ENCODE peak calls at places on chromosomes 1 and 21, in nine cellular contexts. T, V, S, G, H, Z, E, K and Q are unnamed samples.

GRCh38 chr1:69103705-69104385 is 463.9 kb upstream of the LRRC7 start:
- DNase-seq in T (no peak), V (no peak), S (no peak), G (no peak), H (no peak), Z (no peak), E (no peak), K (no peak), Q (no peak)

GRCh38 chr1:203327684-203328457 is 22.6 kb downstream of the BTG2 start:
- DNase-seq in T (peak; percentile 78), V (peak; percentile 49), S (no peak), G (no peak), H (peak; percentile 88), Z (no peak), E (peak; percentile 80), K (peak; percentile 48), Q (peak; percentile 45)

GRCh38 chr1:32501865-32502264 is 37.0 kb downstream of the ZBTB8B start:
- DNase-seq in T (no peak), V (no peak), S (no peak), G (no peak), H (no peak), Z (no peak), E (no peak), K (no peak), Q (no peak)

GRCh38 chr1:15849775-15850449 is 2.4 kb downstream of the SPEN start:
- DNase-seq in T (peak; percentile 59), V (peak; percentile 59), S (peak; percentile 56), G (no peak), H (peak; percentile 46), Z (no peak), E (peak; percentile 30), K (peak; percentile 46), Q (no peak)

GRCh38 chr1:179021873-179022272 is 3.8 kb upstream of the FAM20B start:
- DNase-seq in T (peak; percentile 82), V (peak; percentile 40), S (no peak), G (no peak), H (peak; percentile 24), Z (no peak), E (no peak), K (peak; percentile 73), Q (no peak)

GRCh38 chr21:43283136-43283924 is 114.5 kb downstream of the CRYAA start:
- DNase-seq in T (no peak), V (no peak), S (no peak), G (no peak), H (no peak), Z (no peak), E (no peak), K (peak; percentile 20), Q (no peak)

GRCh38 chr1:153422450-153423068 is 6.2 kb downstream of the S100A7A start:
- DNase-seq in T (no peak), V (peak; percentile 53), S (peak; percentile 66), G (peak; percentile 77), H (no peak), Z (peak; percentile 5), E (peak; percentile 77), K (peak; percentile 66), Q (peak; percentile 40)

GRCh38 chr1:208030320-208031091 is 119.6 kb upstream of the CD34 start:
- DNase-seq in T (no peak), V (peak; percentile 67), S (peak; percentile 48), G (no peak), H (no peak), Z (no peak), E (no peak), K (no peak), Q (no peak)

GRCh38 chr1:230232352-230232751 is 165.3 kb downstream of the GALNT2 start:
- DNase-seq in T (no peak), V (peak; percentile 35), S (no peak), G (no peak), H (no peak), Z (no peak), E (no peak), K (peak; percentile 68), Q (no peak)

GRCh38 chr21:29613877-29614276 is 315.2 kb downstream of the BACH1 start:
- DNase-seq in T (no peak), V (no peak), S (no peak), G (no peak), H (no peak), Z (no peak), E (no peak), K (no peak), Q (no peak)

GRCh38 chr1:43668956-43669355 is 19.0 kb downstream of the KDM4A start:
- DNase-seq in T (no peak), V (peak; percentile 9), S (no peak), G (no peak), H (no peak), Z (no peak), E (no peak), K (peak; percentile 42), Q (no peak)

GRCh38 chr1:42305639-42306038 is 29.4 kb downstream of the FOXJ3 start:
- DNase-seq in T (no peak), V (no peak), S (no peak), G (no peak), H (no peak), Z (no peak), E (no peak), K (peak; percentile 36), Q (no peak)

GRCh38 chr1:51170342-51170741 is 65.7 kb upstream of the RNF11 start:
- DNase-seq in T (no peak), V (no peak), S (no peak), G (no peak), H (no peak), Z (no peak), E (no peak), K (peak; percentile 63), Q (no peak)

GRCh38 chr1:248853668-248854375 is 5.1 kb downstream of the ZNF692 start:
- DNase-seq in T (no peak), V (no peak), S (no peak), G (no peak), H (no peak), Z (no peak), E (peak; percentile 35), K (no peak), Q (no peak)

GRCh38 chr1:218430802-218431201 is 85.7 kb downstream of the TGFB2 start:
- DNase-seq in T (no peak), V (no peak), S (no peak), G (no peak), H (no peak), Z (no peak), E (no peak), K (peak; percentile 44), Q (no peak)

GRCh38 chr1:169371400-169371799 is 3.4 kb downstream of the BLZF1 start:
- DNase-seq in T (no peak), V (no peak), S (no peak), G (no peak), H (no peak), Z (no peak), E (no peak), K (no peak), Q (no peak)

GRCh38 chr1:201539561-201540404 is 856 bp downstream of the NAV1 start:
- DNase-seq in T (peak; percentile 88), V (peak; percentile 72), S (no peak), G (peak; percentile 72), H (no peak), Z (no peak), E (no peak), K (no peak), Q (no peak)

GRCh38 chr1:179933219-179933618 is 21.4 kb upstream of the CEP350 start:
- DNase-seq in T (no peak), V (no peak), S (no peak), G (no peak), H (no peak), Z (no peak), E (no peak), K (no peak), Q (no peak)

GRCh38 chr1:54486864-54487263 is 61.2 kb upstream of the ACOT11 start:
- DNase-seq in T (no peak), V (no peak), S (no peak), G (no peak), H (no peak), Z (no peak), E (no peak), K (no peak), Q (no peak)

GRCh38 chr1:97999320-97999719 is 78.5 kb upstream of the DPYD start:
- DNase-seq in T (no peak), V (peak; percentile 81), S (no peak), G (no peak), H (no peak), Z (peak; percentile 54), E (no peak), K (peak; percentile 90), Q (peak; percentile 54)

GRCh38 chr1:41353744-41354143 is 7.5 kb upstream of the FOXO6 start:
- DNase-seq in T (no peak), V (no peak), S (no peak), G (peak; percentile 58), H (no peak), Z (no peak), E (no peak), K (peak; percentile 69), Q (no peak)

GRCh38 chr1:53346007-53346813 is 18.3 kb upstream of the LRP8 start:
- DNase-seq in T (peak; percentile 3), V (no peak), S (no peak), G (peak; percentile 38), H (no peak), Z (no peak), E (peak; percentile 13), K (no peak), Q (no peak)

GRCh38 chr1:63327417-63328139 is 5.2 kb downstream of the FOXD3 start:
- DNase-seq in T (no peak), V (peak; percentile 43), S (peak; percentile 65), G (peak; percentile 82), H (no peak), Z (no peak), E (peak; percentile 63), K (peak; percentile 67), Q (peak; percentile 18)

GRCh38 chr1:36024761-36025303 is 59.1 kb upstream of the TEKT2 start:
- DNase-seq in T (no peak), V (no peak), S (no peak), G (no peak), H (no peak), Z (no peak), E (no peak), K (no peak), Q (no peak)

GRCh38 chr1:198623920-198624647 is 14.8 kb upstream of the PTPRC start:
- DNase-seq in T (no peak), V (peak; percentile 80), S (no peak), G (no peak), H (no peak), Z (no peak), E (peak; percentile 42), K (peak; percentile 54), Q (peak; percentile 19)